ENCODE peak calls at places on chromosomes 4 and X, in four cellular contexts. A, U, J and W are unnamed samples.
A peak's percentile ranks its signal among the peaks of the same experiment; 100 is the strongest.

GRCh38 chrX:110182362-110182761 is 135.5 kb downstream of the AMMECR1 start:
- DNase-seq in A (no peak), U (no peak), J (no peak), W (no peak)

GRCh38 chrX:150690126-150690525 is 3.1 kb upstream of the MTMR1 start:
- DNase-seq in A (no peak), U (no peak), J (peak; percentile 39), W (peak; percentile 36)

GRCh38 chr4:24933684-24934275 is 20.9 kb upstream of the CCDC149 start:
- DNase-seq in A (no peak), U (no peak), J (no peak), W (no peak)

GRCh38 chr4:56505269-56506109 is at the start of gene ARL9:
- DNase-seq in A (no peak), U (no peak), J (no peak), W (no peak)

GRCh38 chrX:38985375-38985774 is 184.1 kb downstream of the MID1IP1 start:
- DNase-seq in A (peak; percentile 36), U (no peak), J (no peak), W (no peak)

GRCh38 chrX:106302304-106302703 is 134.2 kb downstream of the PWWP3B start:
- DNase-seq in A (no peak), U (peak; percentile 41), J (peak; percentile 48), W (no peak)

GRCh38 chrX:1481636-1482529 is 29.2 kb upstream of the ASMTL start:
- DNase-seq in A (peak; percentile 48), U (peak; percentile 95), J (peak; percentile 73), W (peak; percentile 81)

GRCh38 chr4:20418865-20419451 is 167.3 kb downstream of the SLIT2 start:
- DNase-seq in A (peak; percentile 11), U (peak; percentile 36), J (peak; percentile 21), W (peak; percentile 52)

GRCh38 chrX:6851140-6851539 is 296.4 kb upstream of the STS start:
- DNase-seq in A (no peak), U (no peak), J (no peak), W (no peak)
- TF ChIP-seq JUND in A (no peak), U (no peak), J (no peak), W (no peak)

GRCh38 chr4:111198426-111198825 is 575.5 kb upstream of the PITX2 start:
- DNase-seq in A (no peak), U (no peak), J (no peak), W (no peak)
- TF ChIP-seq JUND in A (no peak), U (no peak), J (no peak), W (no peak)

DNA sequence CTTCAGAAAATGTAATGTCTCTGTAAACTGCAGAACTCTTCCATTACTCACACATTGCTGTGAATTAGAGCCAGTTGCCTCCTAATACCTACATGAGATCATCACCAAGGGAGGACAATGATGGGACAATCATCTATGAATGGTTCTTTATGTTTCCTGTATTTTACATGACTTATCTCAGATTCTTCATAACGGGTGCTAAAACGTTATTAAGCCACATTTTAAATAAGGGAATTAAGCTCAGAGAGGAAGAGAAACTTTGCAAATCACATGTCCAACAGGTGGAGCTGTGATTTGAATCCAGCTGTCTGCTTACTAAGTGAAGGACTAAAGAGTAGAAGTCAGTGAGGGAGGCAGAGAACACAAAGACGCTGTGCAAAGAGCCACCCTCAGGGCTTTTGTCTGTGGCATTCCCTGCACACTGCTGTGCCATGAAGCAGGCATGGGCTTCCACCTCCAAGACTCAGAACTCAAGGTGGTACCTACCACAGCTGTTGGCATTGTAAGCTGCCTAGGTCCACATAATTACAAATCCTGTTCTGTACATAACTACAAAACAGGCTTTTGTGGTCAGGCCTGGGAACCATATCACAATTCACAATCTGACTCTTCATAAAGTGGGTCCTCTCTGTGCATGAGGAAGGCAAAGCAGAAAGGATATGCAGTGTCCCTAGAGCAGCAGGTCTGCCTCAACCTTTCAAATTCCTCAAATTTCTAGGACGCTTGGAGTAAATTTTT is 12.8 kb downstream of the TBC1D9 start:
- DNase-seq in A (no peak), U (peak; percentile 51), J (no peak), W (peak; percentile 65)
- TF ChIP-seq JUND in A (no peak), U (no peak), J (no peak), W (no peak)

GRCh38 chrX:31124536-31124935 is 52.7 kb upstream of the FTHL17 start:
- DNase-seq in A (no peak), U (no peak), J (no peak), W (no peak)
- TF ChIP-seq JUND in A (no peak), U (no peak), J (no peak), W (no peak)

DNA sequence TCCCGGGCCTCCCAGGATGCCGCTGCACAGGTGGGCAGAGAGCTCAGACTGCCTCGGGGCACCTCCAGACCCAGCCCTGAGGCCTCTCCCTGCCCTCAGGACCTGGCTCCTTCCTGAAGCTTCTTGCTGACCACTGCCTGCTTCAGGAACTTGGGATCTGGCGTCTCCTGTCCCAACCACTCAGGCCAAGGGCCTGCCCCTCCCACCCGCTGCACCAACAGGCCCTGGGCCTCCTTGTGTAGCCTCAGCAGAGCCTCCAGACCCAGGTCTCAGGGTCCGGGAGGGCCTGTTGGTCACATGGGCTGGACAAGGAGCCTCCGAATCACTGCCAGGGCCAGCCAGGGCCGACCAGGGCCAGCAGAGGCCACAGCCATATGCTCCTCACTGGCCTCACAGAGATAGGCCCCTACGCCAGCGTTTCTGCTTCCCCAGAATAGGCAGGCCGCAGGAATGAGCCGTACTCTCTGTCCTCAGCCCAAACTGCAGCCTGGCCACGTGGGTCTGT is 2.8 kb downstream of the MXD4 start:
- DNase-seq in A (no peak), U (no peak), J (no peak), W (no peak)
- TF ChIP-seq JUND in A (no peak), U (no peak), J (no peak), W (no peak)